ENCODE peak calls at places on chromosomes 12 and 14, in nine cellular contexts. W is trophoblast cell, Y is psoas muscle, N is heart right ventricle, J is caudate nucleus, P is aorta, C is H1, V is MM.1S, M is pancreas. X is an unnamed sample.

GRCh38 chr14:28759056-28759657 is 7.4 kb upstream of the FOXG1 start:
- DNase-seq in W (no peak), C (no peak), Y (no peak), J (no peak), N (no peak), V (no peak), M (no peak), P (peak), X (no peak)

GRCh38 chr12:70393787-70394519 is 27.9 kb downstream of the KCNMB4 start:
- DNase-seq in M (no peak), Y (no peak), J (no peak), C (no peak), V (no peak), N (no peak), W (peak), P (no peak), X (no peak)

GRCh38 chr12:64088431-64089349 is 133.4 kb downstream of the KICS2 start:
- DNase-seq in N (peak), C (peak), W (peak), P (no peak), Y (peak), J (no peak), M (peak), V (peak), X (no peak)

GRCh38 chr12:115922952-115923564 is 354.4 kb downstream of the MED13L start:
- DNase-seq in W (no peak), J (no peak), M (no peak), C (no peak), P (no peak), Y (no peak), V (peak), N (no peak), X (no peak)

GRCh38 chr12:130068741-130069140 is 93.5 kb upstream of the FZD10 start:
- DNase-seq in N (no peak), Y (no peak), W (no peak), J (no peak), V (no peak), M (no peak), C (no peak), P (no peak), X (no peak)

GRCh38 chr12:121926874-121927706 is 8.7 kb downstream of the CFAP251 start:
- DNase-seq in W (no peak), C (no peak), V (no peak), P (no peak), J (no peak), N (no peak), M (no peak), Y (no peak), X (no peak)

GRCh38 chr14:102826161-102826560 is 48.9 kb downstream of the TRAF3 start:
- DNase-seq in C (no peak), M (no peak), P (no peak), W (no peak), Y (no peak), J (no peak), N (no peak), V (no peak), X (no peak)

GRCh38 chr12:70609203-70609602 is 28.0 kb downstream of the PTPRB start:
- DNase-seq in V (no peak), Y (no peak), P (no peak), C (no peak), N (no peak), J (no peak), M (no peak), W (no peak), X (no peak)

GRCh38 chr14:65723348-65723747 is 310.8 kb downstream of the FUT8 start:
- DNase-seq in J (no peak), P (no peak), M (no peak), N (no peak), W (no peak), V (peak), Y (no peak), C (no peak), X (no peak)

GRCh38 chr12:1972260-1972659 is 32.0 kb downstream of the DCP1B start:
- DNase-seq in P (no peak), J (no peak), W (no peak), N (no peak), C (no peak), V (no peak), M (no peak), Y (no peak), X (no peak)

GRCh38 chr12:64571346-64571745 is 38.9 kb upstream of the RASSF3 start:
- DNase-seq in N (no peak), V (peak), M (no peak), C (no peak), P (no peak), J (no peak), Y (no peak), W (no peak), X (peak)

GRCh38 chr12:47391566-47391965 is 311.8 kb upstream of the AMIGO2 start:
- DNase-seq in Y (no peak), W (no peak), N (no peak), V (no peak), M (no peak), C (no peak), J (no peak), P (no peak), X (peak)

GRCh38 chr12:117533687-117534086 is 172.3 kb upstream of the NOS1 start:
- DNase-seq in Y (peak), J (no peak), W (no peak), M (no peak), P (no peak), V (no peak), N (no peak), C (no peak), X (no peak)

GRCh38 chr14:101120636-101121398 is 217.3 kb upstream of the RTL1 start:
- DNase-seq in V (no peak), W (peak), N (peak), C (no peak), J (no peak), Y (peak), P (peak), M (peak), X (no peak)

GRCh38 chr14:104240426-104241157 is 102.2 kb downstream of the KIF26A start:
- DNase-seq in W (no peak), V (no peak), M (no peak), N (no peak), C (no peak), J (no peak), P (peak), Y (no peak), X (no peak)

GRCh38 chr12:31323466-31324115 is 2.4 kb downstream of the SINHCAF start:
- DNase-seq in J (no peak), W (no peak), P (peak), M (no peak), V (peak), C (no peak), N (peak), Y (no peak), X (peak)

GRCh38 chr12:3131129-3131528 is 54.0 kb downstream of the TSPAN9 start:
- DNase-seq in M (no peak), W (no peak), N (no peak), Y (no peak), J (no peak), V (no peak), P (peak), C (no peak), X (no peak)

GRCh38 chr14:22593189-22593588 is 4.2 kb upstream of the DAD1 start:
- DNase-seq in M (no peak), Y (no peak), N (no peak), J (no peak), P (no peak), V (no peak), C (no peak), W (no peak), X (no peak)

GRCh38 chr12:7935773-7936581 is at the start of gene SLC2A3:
- DNase-seq in W (no peak), P (no peak), J (peak), M (peak), Y (no peak), C (peak), N (peak), V (peak), X (peak)

GRCh38 chr12:2551514-2551913 is 243.3 kb upstream of the FKBP4 start:
- DNase-seq in C (no peak), W (no peak), V (no peak), Y (no peak), M (no peak), P (no peak), J (no peak), N (no peak), X (no peak)

GRCh38 chr12:57549909-57550627 is at the start of gene KIF5A:
- DNase-seq in Y (no peak), J (peak), P (peak), V (peak), M (no peak), N (no peak), C (no peak), W (peak), X (peak)

GRCh38 chr14:104291123-104292000 is 153.0 kb downstream of the KIF26A start:
- DNase-seq in J (no peak), C (peak), Y (no peak), W (no peak), M (no peak), P (peak), N (no peak), V (no peak), X (no peak)

GRCh38 chr14:100213956-100214767 is 24.8 kb upstream of the YY1 start:
- DNase-seq in V (peak), N (peak), Y (peak), M (peak), P (peak), W (peak), C (peak), J (peak), X (peak)

GRCh38 chr12:2893007-2893406 is 2.3 kb downstream of the TULP3 start:
- DNase-seq in V (no peak), J (no peak), N (no peak), M (no peak), C (no peak), P (no peak), W (peak), Y (peak), X (no peak)

GRCh38 chr12:52086366-52086765 is 6.9 kb downstream of the SMIM41 start:
- DNase-seq in Y (no peak), J (no peak), W (no peak), N (no peak), M (no peak), P (peak), C (no peak), V (no peak), X (no peak)
- H3K27ac ChIP-seq in Y (peak), J (no peak), W (no peak), N (no peak), M (no peak), P (no peak), C (no peak), V (no peak), X (no peak)

DNA sequence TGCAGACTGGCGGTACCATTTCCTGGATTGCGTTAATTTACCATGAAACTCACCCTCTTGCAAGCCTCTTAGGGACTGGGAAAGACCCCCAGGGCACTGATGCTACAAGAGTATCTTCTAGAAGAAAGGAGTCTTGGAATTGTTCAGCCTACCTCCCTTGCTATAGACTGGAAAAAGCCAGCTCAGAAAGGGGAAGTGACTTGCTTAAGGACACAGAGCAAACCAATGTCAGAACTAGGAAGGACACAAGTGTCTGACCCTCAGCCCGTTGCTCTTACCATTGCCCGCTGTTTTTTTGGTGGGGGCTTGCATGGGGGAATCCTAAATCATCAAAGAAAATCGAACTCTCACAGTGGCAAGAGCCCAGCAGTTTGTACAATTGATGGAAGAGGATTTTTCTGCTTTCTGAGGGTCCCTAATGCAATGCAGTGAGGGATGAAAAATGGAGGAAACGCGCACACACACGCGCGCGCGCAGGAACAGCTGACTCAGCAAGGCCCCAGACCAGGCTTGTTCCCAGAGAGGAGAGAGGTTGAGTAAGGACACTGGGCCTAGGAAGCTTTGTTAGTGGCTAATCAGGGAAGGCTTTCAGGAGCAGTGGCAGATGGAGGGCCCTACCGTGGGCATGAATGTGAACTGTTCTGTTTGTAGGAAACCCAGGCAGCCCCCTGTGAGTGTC is 50.9 kb downstream of the RIN3 start:
- DNase-seq in V (no peak), N (no peak), W (no peak), Y (peak), M (no peak), C (no peak), P (no peak), J (no peak), X (no peak)
- H3K27ac ChIP-seq in V (no peak), N (peak), W (peak), Y (no peak), M (no peak), C (no peak), P (peak), J (no peak), X (no peak)

DNA sequence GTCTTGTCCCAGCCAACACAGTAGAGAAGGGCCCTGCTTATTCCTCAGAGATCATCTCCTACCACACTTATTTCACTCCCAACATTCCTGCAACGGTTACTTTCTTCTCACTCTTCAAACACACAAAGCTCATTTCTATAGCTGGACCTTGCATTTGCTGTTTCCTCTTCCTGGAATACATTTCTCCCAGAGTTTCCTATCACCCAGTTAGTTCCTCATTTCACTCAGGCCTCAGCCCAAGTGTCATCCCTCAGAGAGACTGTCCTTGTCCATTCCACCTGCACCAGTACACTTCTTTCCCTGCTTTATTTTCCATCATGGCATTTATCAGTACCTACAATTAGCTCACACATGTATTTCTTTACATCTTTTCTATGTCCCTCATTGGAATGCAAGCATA is 14.7 kb upstream of the STK38L start:
- DNase-seq in W (no peak), C (no peak), M (no peak), V (no peak), J (no peak), P (no peak), Y (no peak), N (no peak), X (no peak)
- H3K27ac ChIP-seq in W (no peak), C (no peak), M (no peak), V (no peak), J (no peak), P (no peak), Y (no peak), N (no peak), X (no peak)

DNA sequence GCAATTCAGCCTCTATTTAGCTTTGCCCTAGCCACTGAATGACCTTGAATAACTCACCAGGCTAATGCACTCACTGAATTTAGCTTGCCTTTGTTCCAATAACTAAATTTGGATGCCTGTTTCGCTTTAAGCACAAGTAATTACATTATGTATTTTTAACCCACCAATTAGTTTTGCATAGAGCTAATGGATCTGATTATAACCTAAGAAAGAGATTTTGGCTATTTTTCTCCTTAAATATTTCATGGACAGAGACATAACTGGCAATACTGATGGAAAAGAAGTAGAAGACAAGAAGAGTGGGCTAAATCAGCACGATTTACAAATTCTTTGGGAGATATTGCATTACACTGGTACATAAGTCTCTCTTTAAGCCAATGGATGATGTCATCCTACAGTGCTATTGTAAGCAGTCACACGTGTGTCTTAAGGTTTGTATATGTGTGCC is 85.7 kb downstream of the AKAP6 start:
- DNase-seq in V (peak), P (no peak), C (no peak), N (no peak), M (no peak), W (no peak), Y (no peak), J (no peak), X (no peak)
- H3K27ac ChIP-seq in V (peak), P (no peak), C (no peak), N (no peak), M (no peak), W (no peak), Y (no peak), J (peak), X (no peak)